ENCODE peak calls at places on chromosomes 4 and X, in eight cellular contexts. One of them, this sample, is unnamed.

GRCh38 chrX:53265771-53266170 is 15.6 kb downstream of the IQSEC2 start:
- DNase-seq in MM.1S: no peak
- DNase-seq in heart left ventricle: no peak
- DNase-seq in tibial artery: no peak
- DNase-seq in A673: no peak
- DNase-seq in fibroblast of lung: peak
- DNase-seq in heart right ventricle: no peak
- DNase-seq in Panc1: no peak
- DNase-seq in this sample: no peak

GRCh38 chr4:16227462-16227868 is 1.2 kb upstream of the TAPT1 start:
- DNase-seq in MM.1S: peak
- DNase-seq in heart left ventricle: peak
- DNase-seq in tibial artery: peak
- DNase-seq in A673: peak
- DNase-seq in fibroblast of lung: peak
- DNase-seq in heart right ventricle: peak
- DNase-seq in Panc1: no peak
- DNase-seq in this sample: peak

GRCh38 chrX:107199491-107199890 is 6.7 kb downstream of the NUP62CL start:
- DNase-seq in MM.1S: no peak
- DNase-seq in heart left ventricle: no peak
- DNase-seq in tibial artery: no peak
- DNase-seq in A673: no peak
- DNase-seq in fibroblast of lung: no peak
- DNase-seq in heart right ventricle: no peak
- DNase-seq in Panc1: no peak
- DNase-seq in this sample: no peak

GRCh38 chr4:92969650-92970370 is 666.0 kb downstream of the GRID2 start:
- DNase-seq in MM.1S: no peak
- DNase-seq in heart left ventricle: no peak
- DNase-seq in tibial artery: no peak
- DNase-seq in A673: peak
- DNase-seq in fibroblast of lung: peak
- DNase-seq in heart right ventricle: no peak
- DNase-seq in Panc1: peak
- DNase-seq in this sample: peak

GRCh38 chrX:11678174-11678573 is 12.5 kb upstream of the ARHGAP6 start:
- DNase-seq in MM.1S: no peak
- DNase-seq in heart left ventricle: no peak
- DNase-seq in tibial artery: peak
- DNase-seq in A673: no peak
- DNase-seq in fibroblast of lung: peak
- DNase-seq in heart right ventricle: no peak
- DNase-seq in Panc1: no peak
- DNase-seq in this sample: no peak

GRCh38 chr4:73436674-73437557 is 895 bp downstream of the AFP start:
- DNase-seq in MM.1S: no peak
- DNase-seq in heart left ventricle: no peak
- DNase-seq in tibial artery: no peak
- DNase-seq in A673: no peak
- DNase-seq in fibroblast of lung: no peak
- DNase-seq in heart right ventricle: no peak
- DNase-seq in Panc1: no peak
- DNase-seq in this sample: no peak

GRCh38 chr4:21954406-21954805 is 5.8 kb upstream of the KCNIP4 start:
- DNase-seq in MM.1S: no peak
- DNase-seq in heart left ventricle: no peak
- DNase-seq in tibial artery: no peak
- DNase-seq in A673: no peak
- DNase-seq in fibroblast of lung: no peak
- DNase-seq in heart right ventricle: no peak
- DNase-seq in Panc1: no peak
- DNase-seq in this sample: no peak

GRCh38 chr4:44157611-44158277 is 290.9 kb downstream of the KCTD8 start:
- DNase-seq in MM.1S: no peak
- DNase-seq in heart left ventricle: no peak
- DNase-seq in tibial artery: no peak
- DNase-seq in A673: no peak
- DNase-seq in fibroblast of lung: peak
- DNase-seq in heart right ventricle: no peak
- DNase-seq in Panc1: no peak
- DNase-seq in this sample: peak

GRCh38 chrX:112941209-112941788 is 100.7 kb upstream of the AMOT start:
- DNase-seq in MM.1S: peak
- DNase-seq in heart left ventricle: no peak
- DNase-seq in tibial artery: no peak
- DNase-seq in A673: peak
- DNase-seq in fibroblast of lung: peak
- DNase-seq in heart right ventricle: no peak
- DNase-seq in Panc1: peak
- DNase-seq in this sample: peak

DNA sequence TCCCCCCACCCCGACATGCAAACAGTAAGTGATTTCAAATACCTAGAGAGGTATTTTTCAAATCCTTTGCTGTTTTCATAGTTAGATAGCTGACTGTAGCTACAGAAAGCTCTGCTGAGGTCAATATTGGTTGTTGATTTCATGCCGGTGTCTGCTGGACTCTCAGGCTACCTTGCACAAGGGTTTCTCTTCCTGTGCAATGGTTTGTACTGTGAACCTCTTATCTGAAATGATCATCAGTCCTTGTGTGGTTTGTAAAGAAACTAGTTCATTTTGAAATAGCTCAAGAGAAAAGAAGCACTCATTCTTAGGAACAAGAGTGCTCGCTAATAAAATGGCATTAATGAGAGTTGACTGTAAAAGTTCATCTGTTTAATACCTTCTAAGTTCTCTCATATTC is 2.1 kb downstream of the MTM1 start:
- DNase-seq in MM.1S: peak
- DNase-seq in heart left ventricle: no peak
- DNase-seq in tibial artery: no peak
- DNase-seq in A673: no peak
- DNase-seq in fibroblast of lung: no peak
- DNase-seq in heart right ventricle: no peak
- DNase-seq in Panc1: no peak
- DNase-seq in this sample: no peak
- H3K27ac ChIP-seq in MM.1S: peak
- H3K27ac ChIP-seq in heart left ventricle: no peak
- H3K27ac ChIP-seq in tibial artery: no peak
- H3K27ac ChIP-seq in A673: no peak
- H3K27ac ChIP-seq in fibroblast of lung: no peak
- H3K27ac ChIP-seq in heart right ventricle: no peak
- H3K27ac ChIP-seq in Panc1: peak
- H3K27ac ChIP-seq in this sample: peak

DNA sequence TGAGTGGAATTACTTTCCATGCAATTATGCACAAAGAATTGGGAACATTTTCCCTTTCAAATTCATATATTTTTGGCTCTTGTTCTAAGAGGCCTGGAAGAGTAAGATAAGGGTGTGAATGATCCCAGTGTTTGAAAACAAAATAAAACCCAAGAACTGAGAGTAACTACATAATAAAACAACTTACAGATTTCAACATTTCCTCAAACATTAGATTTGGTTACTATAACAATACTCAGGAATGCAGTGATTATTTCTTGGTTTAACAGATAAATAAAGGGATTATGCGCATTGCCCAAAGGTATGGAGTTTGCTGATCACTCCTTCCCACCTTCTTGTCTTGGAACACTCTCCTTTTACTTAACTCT is 292.5 kb downstream of the CAMK2D start:
- DNase-seq in MM.1S: no peak
- DNase-seq in heart left ventricle: no peak
- DNase-seq in tibial artery: no peak
- DNase-seq in A673: no peak
- DNase-seq in fibroblast of lung: peak
- DNase-seq in heart right ventricle: no peak
- DNase-seq in Panc1: no peak
- DNase-seq in this sample: no peak
- H3K27ac ChIP-seq in MM.1S: no peak
- H3K27ac ChIP-seq in heart left ventricle: peak
- H3K27ac ChIP-seq in tibial artery: peak
- H3K27ac ChIP-seq in A673: no peak
- H3K27ac ChIP-seq in fibroblast of lung: peak
- H3K27ac ChIP-seq in heart right ventricle: peak
- H3K27ac ChIP-seq in Panc1: peak
- H3K27ac ChIP-seq in this sample: peak

DNA sequence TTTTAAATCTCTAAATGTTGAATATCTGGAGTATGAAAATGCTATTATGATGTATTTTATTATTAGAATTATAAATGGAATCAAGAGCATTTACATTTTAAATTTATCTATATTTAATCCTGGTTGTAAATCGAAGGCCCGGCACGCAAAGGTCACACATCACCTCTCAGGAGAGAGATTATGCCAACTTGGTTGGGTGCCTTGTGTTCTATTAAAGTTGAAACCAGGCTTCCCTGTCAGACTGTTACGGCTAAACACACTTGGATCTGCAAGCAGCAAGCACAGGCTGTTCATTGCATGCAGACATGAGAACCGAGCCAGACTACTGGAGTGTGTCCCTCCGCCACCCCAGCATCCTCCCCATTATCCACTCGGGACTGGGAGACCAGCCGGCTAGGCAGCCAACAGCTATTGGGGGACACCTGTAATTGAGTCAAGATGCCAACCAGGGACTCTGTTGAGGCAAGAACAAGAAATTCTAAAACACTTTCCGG is 16.4 kb upstream of the SEL1L3 start:
- DNase-seq in MM.1S: no peak
- DNase-seq in heart left ventricle: no peak
- DNase-seq in tibial artery: no peak
- DNase-seq in A673: no peak
- DNase-seq in fibroblast of lung: no peak
- DNase-seq in heart right ventricle: no peak
- DNase-seq in Panc1: no peak
- DNase-seq in this sample: no peak
- H3K27ac ChIP-seq in MM.1S: no peak
- H3K27ac ChIP-seq in heart left ventricle: no peak
- H3K27ac ChIP-seq in tibial artery: no peak
- H3K27ac ChIP-seq in A673: no peak
- H3K27ac ChIP-seq in fibroblast of lung: no peak
- H3K27ac ChIP-seq in heart right ventricle: no peak
- H3K27ac ChIP-seq in Panc1: no peak
- H3K27ac ChIP-seq in this sample: no peak

DNA sequence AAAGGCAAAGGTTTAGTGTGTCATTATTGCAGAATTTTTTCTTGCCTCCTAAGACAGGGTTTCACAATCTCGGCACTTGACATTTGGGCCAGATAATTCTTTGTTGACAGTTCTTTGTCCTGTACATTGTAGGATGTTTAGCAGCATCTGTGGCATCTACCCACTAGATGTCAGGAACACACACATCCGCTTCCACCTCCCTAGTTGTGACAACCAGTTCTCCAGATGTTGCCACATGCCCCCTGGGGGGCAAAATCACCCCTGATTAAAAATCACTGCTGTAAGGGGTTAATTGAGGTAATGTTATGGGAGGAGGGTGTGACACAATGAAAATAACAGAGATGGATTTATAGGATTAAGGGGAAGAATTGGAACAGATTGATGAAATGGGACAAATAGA is 75.3 kb downstream of the HMGB2 start:
- DNase-seq in MM.1S: no peak
- DNase-seq in heart left ventricle: no peak
- DNase-seq in tibial artery: no peak
- DNase-seq in A673: peak
- DNase-seq in fibroblast of lung: no peak
- DNase-seq in heart right ventricle: no peak
- DNase-seq in Panc1: no peak
- DNase-seq in this sample: no peak
- H3K27ac ChIP-seq in MM.1S: no peak
- H3K27ac ChIP-seq in heart left ventricle: no peak
- H3K27ac ChIP-seq in tibial artery: no peak
- H3K27ac ChIP-seq in A673: no peak
- H3K27ac ChIP-seq in fibroblast of lung: no peak
- H3K27ac ChIP-seq in heart right ventricle: no peak
- H3K27ac ChIP-seq in Panc1: peak
- H3K27ac ChIP-seq in this sample: no peak

GRCh38 chr4:26709246-26709645 is 125.4 kb downstream of the TBC1D19 start:
- DNase-seq in MM.1S: no peak
- DNase-seq in heart left ventricle: no peak
- DNase-seq in tibial artery: no peak
- DNase-seq in A673: no peak
- DNase-seq in fibroblast of lung: no peak
- DNase-seq in heart right ventricle: no peak
- DNase-seq in Panc1: no peak
- DNase-seq in this sample: no peak

GRCh38 chr4:26701786-26702227 is 117.9 kb downstream of the TBC1D19 start:
- DNase-seq in MM.1S: no peak
- DNase-seq in heart left ventricle: no peak
- DNase-seq in tibial artery: no peak
- DNase-seq in A673: no peak
- DNase-seq in fibroblast of lung: peak
- DNase-seq in heart right ventricle: no peak
- DNase-seq in Panc1: no peak
- DNase-seq in this sample: no peak

DNA sequence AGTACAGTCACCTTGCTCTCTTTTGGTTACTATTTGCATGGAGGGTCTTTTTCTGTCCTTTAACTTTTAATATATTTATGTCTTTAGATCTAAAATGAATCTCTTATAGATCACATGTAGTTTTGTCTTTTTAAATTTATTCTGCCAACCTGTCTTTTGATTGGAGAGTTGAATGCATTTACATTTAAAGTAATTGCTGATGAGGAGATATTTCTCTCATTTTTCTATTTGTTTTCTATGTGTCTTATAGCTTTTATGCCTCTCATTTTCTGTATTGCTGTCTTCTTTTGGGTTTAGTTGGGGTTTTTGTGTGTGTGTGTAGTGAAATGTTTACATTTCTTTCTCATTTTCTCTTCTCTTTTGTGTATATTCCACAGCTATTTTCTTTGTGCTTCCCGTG is 123.5 kb downstream of the TBC1D19 start:
- DNase-seq in MM.1S: no peak
- DNase-seq in heart left ventricle: no peak
- DNase-seq in tibial artery: no peak
- DNase-seq in A673: no peak
- DNase-seq in fibroblast of lung: no peak
- DNase-seq in heart right ventricle: no peak
- DNase-seq in Panc1: no peak
- DNase-seq in this sample: no peak
- H3K27ac ChIP-seq in MM.1S: no peak
- H3K27ac ChIP-seq in heart left ventricle: no peak
- H3K27ac ChIP-seq in tibial artery: no peak
- H3K27ac ChIP-seq in A673: no peak
- H3K27ac ChIP-seq in fibroblast of lung: no peak
- H3K27ac ChIP-seq in heart right ventricle: no peak
- H3K27ac ChIP-seq in Panc1: no peak
- H3K27ac ChIP-seq in this sample: no peak